ENCODE peak calls at places on chromosomes 6 and 20, in nine cellular contexts. W is thoracic aorta, J is mesenchymal stem cell, V is PC-9, N is upper lobe of right lung, D is H1, Z is colonic mucosa, Y is left lung, L is stomach. B is an unnamed sample.

GRCh38 chr20:46507760-46508407 is 5.5 kb downstream of the ZNF334 start:
- DNase-seq in W (no peak), J (no peak), V (no peak), N (no peak), D (no peak), Z (no peak), Y (no peak), L (no peak), B (no peak)

GRCh38 chr6:147205690-147206600 is 1.7 kb downstream of the STXBP5 start:
- DNase-seq in W (no peak), J (peak), V (no peak), N (no peak), D (no peak), Z (peak), Y (no peak), L (no peak), B (no peak)

GRCh38 chr6:45438849-45439406 is 61.2 kb upstream of the SUPT3H start:
- DNase-seq in W (no peak), J (peak), V (no peak), N (no peak), D (no peak), Z (no peak), Y (no peak), L (no peak), B (peak)

GRCh38 chr20:44911264-44911921 is 1.5 kb downstream of the PABPC1L start:
- DNase-seq in W (no peak), J (peak), V (peak), N (peak), D (peak), Z (peak), Y (peak), L (peak), B (no peak)

GRCh38 chr20:62644044-62644795 is 1.9 kb downstream of the SLCO4A1 start:
- DNase-seq in W (no peak), J (no peak), V (peak), N (no peak), D (no peak), Z (peak), Y (no peak), L (peak), B (no peak)

GRCh38 chr20:25586877-25587276 is 1.5 kb upstream of the NINL start:
- DNase-seq in W (no peak), J (peak), V (no peak), N (peak), D (no peak), Z (no peak), Y (no peak), L (no peak), B (no peak)

GRCh38 chr6:163500105-163500504 is 85.6 kb downstream of the QKI start:
- DNase-seq in W (no peak), J (no peak), V (no peak), N (no peak), D (no peak), Z (no peak), Y (no peak), L (no peak), B (no peak)

GRCh38 chr6:145373826-145374225 is 361.5 kb downstream of the EPM2A start:
- DNase-seq in W (no peak), J (no peak), V (no peak), N (no peak), D (no peak), Z (no peak), Y (no peak), L (no peak), B (no peak)

GRCh38 chr6:41066867-41067304 is 5.3 kb downstream of the OARD1 start:
- DNase-seq in W (peak), J (peak), V (peak), N (no peak), D (peak), Z (peak), Y (no peak), L (peak), B (peak)

GRCh38 chr20:3777726-3778629 is 3.3 kb downstream of the SPEF1 start:
- DNase-seq in W (no peak), J (peak), V (peak), N (peak), D (peak), Z (peak), Y (peak), L (peak), B (no peak)

GRCh38 chr6:123829302-123829953 is 25.8 kb downstream of the NKAIN2 start:
- DNase-seq in W (no peak), J (peak), V (no peak), N (no peak), D (no peak), Z (no peak), Y (no peak), L (no peak), B (peak)

GRCh38 chr6:166206066-166206465 is 38.4 kb upstream of the TBXT start:
- DNase-seq in W (no peak), J (no peak), V (no peak), N (no peak), D (no peak), Z (no peak), Y (no peak), L (no peak), B (no peak)

GRCh38 chr6:32845381-32845884 is 1.6 kb upstream of the PSMB8 start:
- DNase-seq in W (no peak), J (no peak), V (no peak), N (no peak), D (no peak), Z (no peak), Y (peak), L (no peak), B (no peak)

GRCh38 chr20:51176846-51177245 is 153.9 kb upstream of the KCNG1 start:
- DNase-seq in W (no peak), J (no peak), V (no peak), N (no peak), D (no peak), Z (no peak), Y (no peak), L (no peak), B (no peak)

GRCh38 chr20:10917826-10918225 is 244.0 kb upstream of the JAG1 start:
- DNase-seq in W (no peak), J (no peak), V (no peak), N (no peak), D (no peak), Z (no peak), Y (no peak), L (no peak), B (no peak)

GRCh38 chr20:33668791-33669155 is 2.0 kb downstream of the ACTL10 start:
- DNase-seq in W (no peak), J (no peak), V (no peak), N (no peak), D (no peak), Z (no peak), Y (peak), L (no peak), B (no peak)

GRCh38 chr6:11331136-11331535 is 98.7 kb upstream of the NEDD9 start:
- DNase-seq in W (no peak), J (no peak), V (no peak), N (no peak), D (no peak), Z (no peak), Y (no peak), L (no peak), B (no peak)

GRCh38 chr20:41245086-41245707 is 72.3 kb downstream of the ZHX3 start:
- DNase-seq in W (no peak), J (peak), V (no peak), N (no peak), D (peak), Z (no peak), Y (no peak), L (no peak), B (no peak)

GRCh38 chr6:25939593-25939992 is 9.1 kb upstream of the SLC17A2 start:
- DNase-seq in W (no peak), J (no peak), V (no peak), N (no peak), D (no peak), Z (no peak), Y (no peak), L (no peak), B (no peak)

GRCh38 chr20:24411003-24411402 is 58.4 kb upstream of the SYNDIG1 start:
- DNase-seq in W (no peak), J (no peak), V (no peak), N (no peak), D (no peak), Z (no peak), Y (no peak), L (no peak), B (no peak)

GRCh38 chr20:12305555-12305954 is 387.9 kb downstream of the BTBD3 start:
- DNase-seq in W (no peak), J (no peak), V (no peak), N (no peak), D (no peak), Z (no peak), Y (no peak), L (no peak), B (no peak)

GRCh38 chr6:45504947-45505346 is 127.2 kb upstream of the SUPT3H start:
- DNase-seq in W (no peak), J (peak), V (peak), N (no peak), D (peak), Z (no peak), Y (no peak), L (peak), B (peak)

GRCh38 chr20:62027116-62027515 is 38.6 kb downstream of the TAF4 start:
- DNase-seq in W (no peak), J (no peak), V (no peak), N (no peak), D (no peak), Z (no peak), Y (peak), L (no peak), B (no peak)

GRCh38 chr20:14775778-14776177 is 438.4 kb upstream of the FLRT3 start:
- DNase-seq in W (no peak), J (peak), V (peak), N (no peak), D (no peak), Z (no peak), Y (no peak), L (peak), B (peak)

GRCh38 chr6:105514306-105514705 is 111.4 kb upstream of the PREP start:
- DNase-seq in W (no peak), J (no peak), V (no peak), N (no peak), D (no peak), Z (no peak), Y (no peak), L (no peak), B (no peak)

GRCh38 chr6:123467437-123467836 is 169.3 kb downstream of the TRDN start:
- DNase-seq in W (no peak), J (no peak), V (no peak), N (no peak), D (no peak), Z (no peak), Y (no peak), L (no peak), B (no peak)

GRCh38 chr20:48012401-48012974 is 227.2 kb upstream of the SULF2 start:
- DNase-seq in W (no peak), J (peak), V (peak), N (no peak), D (no peak), Z (no peak), Y (no peak), L (no peak), B (peak)

GRCh38 chr20:408843-409696 is 971 bp downstream of the RBCK1 start:
- DNase-seq in W (no peak), J (no peak), V (no peak), N (no peak), D (no peak), Z (no peak), Y (no peak), L (no peak), B (no peak)

GRCh38 chr6:161010418-161010817 is 18.8 kb downstream of the MAP3K4 start:
- DNase-seq in W (no peak), J (peak), V (no peak), N (no peak), D (no peak), Z (no peak), Y (no peak), L (no peak), B (no peak)

GRCh38 chr6:159100011-159100788 is 55.4 kb upstream of the TAGAP start:
- DNase-seq in W (no peak), J (no peak), V (no peak), N (no peak), D (no peak), Z (peak), Y (no peak), L (no peak), B (no peak)

GRCh38 chr6:148518371-148519156 is 175.9 kb downstream of the SASH1 start:
- DNase-seq in W (no peak), J (no peak), V (no peak), N (no peak), D (no peak), Z (no peak), Y (no peak), L (no peak), B (no peak)

GRCh38 chr6:79699606-79700005 is 68.5 kb downstream of the SH3BGRL2 start:
- DNase-seq in W (no peak), J (no peak), V (no peak), N (no peak), D (no peak), Z (no peak), Y (no peak), L (no peak), B (no peak)

GRCh38 chr20:8860011-8860495 is 208.8 kb upstream of the PLCB4 start:
- DNase-seq in W (no peak), J (peak), V (no peak), N (no peak), D (no peak), Z (no peak), Y (no peak), L (no peak), B (peak)

GRCh38 chr6:44898296-44898930 is 429.7 kb upstream of the RUNX2 start:
- DNase-seq in W (no peak), J (peak), V (no peak), N (no peak), D (peak), Z (no peak), Y (peak), L (no peak), B (no peak)

GRCh38 chr6:121817141-121817540 is 381.7 kb downstream of the GJA1 start:
- DNase-seq in W (no peak), J (no peak), V (no peak), N (no peak), D (no peak), Z (no peak), Y (no peak), L (no peak), B (no peak)

GRCh38 chr6:90086517-90086916 is 192.2 kb downstream of the GJA10 start:
- DNase-seq in W (no peak), J (peak), V (no peak), N (no peak), D (no peak), Z (no peak), Y (no peak), L (no peak), B (peak)

GRCh38 chr6:90080876-90081464 is 186.7 kb downstream of the GJA10 start:
- DNase-seq in W (no peak), J (no peak), V (no peak), N (no peak), D (no peak), Z (no peak), Y (no peak), L (no peak), B (no peak)

GRCh38 chr6:90083891-90084290 is 189.6 kb downstream of the GJA10 start:
- DNase-seq in W (no peak), J (no peak), V (no peak), N (no peak), D (no peak), Z (no peak), Y (no peak), L (no peak), B (no peak)

GRCh38 chr6:90079555-90080490 is 185.6 kb downstream of the GJA10 start:
- DNase-seq in W (no peak), J (no peak), V (no peak), N (no peak), D (no peak), Z (no peak), Y (no peak), L (no peak), B (no peak)

DNA sequence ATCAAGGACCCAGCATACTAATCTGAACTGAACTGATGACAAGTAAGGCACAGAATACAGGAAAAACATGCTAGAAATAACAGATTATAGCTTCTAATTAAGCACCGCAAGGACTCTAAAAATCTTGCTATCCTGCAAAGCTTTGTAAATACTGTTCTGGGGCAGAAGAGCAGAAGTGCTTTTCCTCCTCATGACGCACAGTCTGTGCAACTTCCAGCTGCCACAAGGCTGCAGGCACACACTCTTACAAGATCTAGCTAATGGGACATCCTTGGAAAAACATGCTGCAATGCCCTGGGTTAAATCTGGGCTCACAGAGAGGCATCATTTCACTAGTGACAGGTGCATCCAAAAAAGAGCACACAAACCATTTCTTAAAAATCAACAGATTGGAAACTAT is 188.6 kb downstream of the GJA10 start:
- DNase-seq in W (no peak), J (peak), V (no peak), N (no peak), D (no peak), Z (no peak), Y (no peak), L (no peak), B (no peak)
- H3K27ac ChIP-seq in W (no peak), J (no peak), V (no peak), N (no peak), D (no peak), Z (no peak), Y (no peak), L (no peak), B (no peak)

GRCh38 chr6:2977290-2977689 is 5.9 kb upstream of the SERPINB6 start:
- DNase-seq in W (no peak), J (no peak), V (no peak), N (no peak), D (no peak), Z (no peak), Y (no peak), L (no peak), B (no peak)
- H3K27ac ChIP-seq in W (no peak), J (no peak), V (peak), N (no peak), D (no peak), Z (no peak), Y (no peak), L (no peak), B (peak)

GRCh38 chr6:50093938-50094272 is 44.2 kb upstream of the DEFB112 start:
- DNase-seq in W (no peak), J (no peak), V (no peak), N (no peak), D (no peak), Z (no peak), Y (no peak), L (no peak), B (no peak)
- H3K27ac ChIP-seq in W (no peak), J (no peak), V (no peak), N (no peak), D (no peak), Z (no peak), Y (no peak), L (no peak), B (no peak)

DNA sequence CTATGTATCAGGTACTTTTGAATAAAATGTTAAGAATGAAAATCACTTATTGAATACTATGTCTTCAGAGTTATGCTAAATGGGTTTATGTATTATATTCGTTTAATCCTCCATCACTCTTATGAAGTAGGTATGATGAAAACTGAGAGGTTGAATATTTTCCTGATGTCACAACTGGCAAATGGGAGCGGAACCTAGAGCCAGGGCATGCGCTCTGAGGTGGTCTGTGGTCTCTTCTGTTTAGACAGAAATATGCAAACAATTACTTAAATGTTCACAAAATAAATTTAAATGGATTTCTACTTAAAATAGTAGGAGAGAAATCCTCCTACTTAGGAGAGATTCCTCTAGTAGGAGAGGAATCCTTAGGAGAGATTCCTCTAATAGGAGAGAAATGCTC is 21.3 kb upstream of the UTRN start:
- DNase-seq in W (no peak), J (no peak), V (no peak), N (no peak), D (no peak), Z (no peak), Y (no peak), L (no peak), B (no peak)
- H3K27ac ChIP-seq in W (peak), J (peak), V (peak), N (peak), D (no peak), Z (no peak), Y (peak), L (peak), B (peak)

GRCh38 chr20:5000263-5001173 is 792 bp downstream of the SLC23A2 start:
- DNase-seq in W (no peak), J (peak), V (no peak), N (peak), D (peak), Z (peak), Y (peak), L (peak), B (no peak)
- H3K27ac ChIP-seq in W (no peak), J (no peak), V (peak), N (peak), D (no peak), Z (no peak), Y (no peak), L (no peak), B (no peak)

B was measured in epithelial cell of prostate.